ENCODE peak calls at places on chromosomes 13 and 19, in four cellular contexts. O is GM23248, F is heart right ventricle, L is aorta. B is an unnamed sample.

GRCh38 chr19:30471441-30471840 is 99.3 kb downstream of the ZNF536 start:
- DNase-seq in L (no peak), O (no peak), F (no peak), B (no peak)

GRCh38 chr13:23377603-23378002 is 55.9 kb downstream of the SACS start:
- DNase-seq in F (no peak), L (peak; percentile 55), O (no peak), B (no peak)

GRCh38 chr13:106034201-106034600 is 501.3 kb downstream of the EFNB2 start:
- DNase-seq in O (peak; percentile 30), L (no peak), F (no peak), B (no peak)

GRCh38 chr13:76012091-76012721 is 376.1 kb downstream of the LMO7 start:
- DNase-seq in O (peak; percentile 20), F (no peak), L (no peak), B (no peak)

GRCh38 chr19:7533281-7533819 is 2.2 kb upstream of the PNPLA6 start:
- DNase-seq in F (peak; percentile 79), L (peak; percentile 90), O (peak; percentile 85), B (peak; percentile 84)

GRCh38 chr19:53647792-53648191 is 16.0 kb downstream of the DPRX start:
- DNase-seq in F (no peak), L (no peak), O (no peak), B (no peak)

GRCh38 chr13:51284339-51284738 is 55.2 kb upstream of the SERPINE3 start:
- DNase-seq in F (no peak), L (no peak), O (no peak), B (no peak)

GRCh38 chr19:18433039-18433691 is 4.8 kb downstream of the ISYNA1 start:
- DNase-seq in L (no peak), F (no peak), O (peak; percentile 20), B (no peak)

GRCh38 chr13:64551755-64552154 is 2678.4 kb downstream of the PCDH9 start:
- DNase-seq in O (peak; percentile 53), F (no peak), L (no peak), B (no peak)

GRCh38 chr19:9309974-9310446 is 372 bp upstream of the ZNF699 start:
- DNase-seq in O (peak; percentile 99), L (peak; percentile 95), F (peak; percentile 95), B (peak; percentile 94)

GRCh38 chr19:37346091-37346490 is 24.8 kb upstream of the ZNF527 start:
- DNase-seq in L (no peak), O (no peak), F (no peak), B (no peak)

GRCh38 chr13:85997587-85997986 is 198.4 kb upstream of the SLITRK6 start:
- DNase-seq in O (no peak), L (no peak), F (no peak), B (no peak)

GRCh38 chr13:76992548-76993001 is 694 bp downstream of the CLN5 start:
- DNase-seq in F (peak; percentile 16), L (peak; percentile 57), O (peak; percentile 65), B (peak; percentile 69)

GRCh38 chr19:39080431-39080830 is 3.7 kb upstream of the ACP7 start:
- DNase-seq in L (no peak), O (no peak), F (no peak), B (no peak)
- H3K27ac ChIP-seq in L (no peak overlapping the region), O (no peak overlapping the region), F (no peak overlapping the region), B (no peak overlapping the region)

GRCh38 chr13:40403509-40404241 is 262.8 kb downstream of the FOXO1 start:
- DNase-seq in O (no peak), F (peak; percentile 16), L (no peak), B (no peak)

GRCh38 chr13:40402931-40403412 is 263.5 kb downstream of the FOXO1 start:
- DNase-seq in L (no peak), F (no peak), O (peak; percentile 72), B (no peak)

GRCh38 chr13:40406405-40407138 is 259.9 kb downstream of the FOXO1 start:
- DNase-seq in F (no peak), O (peak; percentile 75), L (no peak), B (no peak)

GRCh38 chr13:40404407-40404806 is 262.0 kb downstream of the FOXO1 start:
- DNase-seq in L (no peak), F (no peak), O (no peak), B (no peak)

DNA sequence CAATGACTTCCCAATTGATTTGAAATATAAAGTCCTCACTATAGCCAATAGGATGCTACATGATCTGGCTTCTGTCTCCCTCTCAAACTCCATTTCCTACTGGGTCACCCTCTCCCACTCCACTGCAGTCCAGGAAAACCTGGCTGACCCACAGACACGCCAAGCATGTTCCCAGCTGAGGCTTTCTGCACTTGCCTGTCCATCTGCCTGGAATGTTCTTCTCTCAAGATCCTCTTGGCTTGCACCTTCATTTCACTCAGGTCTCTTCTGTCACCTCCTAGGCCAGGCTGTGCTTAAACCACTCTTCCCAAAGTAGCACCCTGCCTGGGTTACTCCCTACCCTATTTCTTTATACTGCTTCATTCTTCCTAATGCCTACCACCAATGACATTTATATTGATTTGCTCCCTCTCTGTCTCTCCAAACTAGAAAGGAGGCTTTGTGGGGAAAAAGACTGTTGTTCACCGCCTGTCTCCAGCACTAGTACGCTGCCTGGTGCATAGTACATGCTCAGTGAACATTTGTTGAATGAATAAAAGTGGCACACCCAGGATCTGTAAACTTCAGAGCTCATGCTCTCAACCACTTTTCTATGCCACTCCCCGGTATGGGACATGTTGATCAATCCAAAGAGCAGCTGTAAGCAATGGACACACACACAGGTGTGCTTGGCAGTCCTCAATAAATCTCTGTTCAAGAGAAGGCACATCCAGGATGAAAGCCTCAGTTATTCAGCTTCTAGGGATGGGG is 261.3 kb downstream of the FOXO1 start:
- DNase-seq in F (no peak), L (no peak), O (no peak), B (no peak)
- H3K27me3 ChIP-seq in F (no peaks in the 10 kb centered on the region), L (no peaks in the 10 kb centered on the region), O (no peaks in the 10 kb centered on the region), B (no peaks in the 10 kb centered on the region)

DNA sequence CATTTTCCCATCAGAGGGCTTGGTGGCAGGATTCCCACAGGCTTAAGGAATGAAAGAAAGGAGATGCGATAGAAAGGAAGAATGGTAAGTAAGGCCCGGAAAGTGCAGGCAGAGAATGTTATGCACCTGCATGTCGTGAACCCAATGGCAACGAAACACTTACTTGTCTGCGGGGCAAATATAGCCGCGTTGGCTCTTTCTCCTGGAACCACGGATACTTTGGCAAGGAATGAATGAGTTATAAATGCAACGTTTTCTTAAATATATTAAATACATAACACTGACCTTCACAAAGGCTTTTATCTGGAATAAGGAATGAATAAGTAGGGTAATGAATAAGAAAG is 192.1 kb downstream of the KATNAL1 start:
- DNase-seq in F (no peak), O (no peak), L (no peak), B (no peak)
- H3K27ac ChIP-seq in F (no peak overlapping the region), O (no peak overlapping the region), L (no peak overlapping the region), B (no peak overlapping the region)

GRCh38 chr13:28494861-28495585 is at the start of gene FLT1:
- DNase-seq in L (peak; percentile 56), O (peak; percentile 70), F (peak; percentile 88), B (peak; percentile 77)

GRCh38 chr13:28494537-28494860 is 429 bp downstream of the FLT1 start:
- DNase-seq in O (peak; percentile 59), F (no peak), L (no peak), B (peak; percentile 64)

GRCh38 chr13:28493740-28494536 is 990 bp downstream of the FLT1 start:
- DNase-seq in L (no peak), O (peak; percentile 51), F (peak; percentile 12), B (peak; percentile 74)

GRCh38 chr13:28489975-28490550 is 4.9 kb downstream of the FLT1 start:
- DNase-seq in L (no peak), O (no peak), F (no peak), B (no peak)

GRCh38 chr13:28492527-28493367 is 2.2 kb downstream of the FLT1 start:
- DNase-seq in L (no peak), O (no peak), F (no peak), B (no peak)
- H3K27me3 ChIP-seq in L (no peaks in the 10 kb centered on the region), O (no peaks in the 10 kb centered on the region), F (peaks cover 91% of the 10 kb centered on the region), B (peaks cover 76% of the 10 kb centered on the region)

GRCh38 chr19:868458-869244 is 9.2 kb downstream of the CFD start:
- DNase-seq in O (no peak), L (no peak), F (no peak), B (no peak)
- H3K27ac ChIP-seq in O (peak overlapping the region; percentile 78), L (peak overlapping the region; percentile 14), F (peak overlapping the region; percentile 71), B (peak overlapping the region; percentile 58)

GRCh38 chr19:12843999-12844732 is 5.9 kb downstream of the MAST1 start:
- DNase-seq in L (no peak), F (no peak), O (no peak), B (no peak)
- H3K27me3 ChIP-seq in L (no peaks in the 10 kb centered on the region), F (peaks cover 73% of the 10 kb centered on the region), O (peaks cover 20% of the 10 kb centered on the region), B (peaks cover 71% of the 10 kb centered on the region)

DNA sequence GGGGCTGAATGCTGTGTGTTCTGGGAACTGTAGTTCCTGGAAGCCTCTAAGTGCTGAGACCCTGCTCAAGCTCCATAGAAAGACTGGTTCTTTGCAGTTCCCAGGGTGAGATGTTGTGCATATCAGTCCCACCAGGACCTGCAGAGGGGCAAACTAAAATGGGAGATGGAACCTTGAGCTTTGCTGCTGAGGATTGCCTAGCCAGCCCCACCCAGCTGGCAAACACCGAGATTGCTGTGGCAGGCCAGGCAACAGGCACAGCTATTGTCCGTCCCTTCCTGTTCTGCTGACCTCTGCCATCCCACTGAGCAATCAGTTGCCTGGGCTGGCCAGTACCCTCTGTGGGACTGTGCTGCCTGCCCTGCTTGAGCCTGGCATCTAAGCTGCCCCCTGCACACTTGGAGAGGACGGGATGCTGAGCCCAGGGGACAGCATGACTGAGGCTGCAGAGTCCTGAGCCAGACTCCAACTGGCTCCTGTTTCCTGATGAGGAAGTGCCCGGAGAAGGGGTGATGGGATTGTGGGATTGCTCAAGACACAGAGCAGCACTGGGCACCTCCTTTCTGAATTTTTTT is 1.5 kb upstream of the GIPC1 start:
- DNase-seq in O (peak; percentile 53), L (no peak), F (no peak), B (peak; percentile 71)
- H3K27ac ChIP-seq in O (peak overlapping the region; percentile 5), L (peak overlapping the region; percentile 32), F (no peak overlapping the region), B (peak overlapping the region; percentile 80)

GRCh38 chr19:45601115-45601514 is 897 bp downstream of the GPR4 start:
- DNase-seq in L (no peak), F (peak; percentile 66), O (peak; percentile 17), B (no peak)

GRCh38 chr19:45598267-45599011 is 3.6 kb downstream of the GPR4 start:
- DNase-seq in O (peak; percentile 46), L (no peak), F (peak; percentile 66), B (no peak)

GRCh38 chr19:45599286-45599685 is 2.7 kb downstream of the GPR4 start:
- DNase-seq in L (no peak), F (no peak), O (no peak), B (no peak)

GRCh38 chr19:45601524-45602522 is at the start of gene GPR4:
- DNase-seq in O (peak; percentile 42), L (no peak), F (peak; percentile 44), B (no peak)

DNA sequence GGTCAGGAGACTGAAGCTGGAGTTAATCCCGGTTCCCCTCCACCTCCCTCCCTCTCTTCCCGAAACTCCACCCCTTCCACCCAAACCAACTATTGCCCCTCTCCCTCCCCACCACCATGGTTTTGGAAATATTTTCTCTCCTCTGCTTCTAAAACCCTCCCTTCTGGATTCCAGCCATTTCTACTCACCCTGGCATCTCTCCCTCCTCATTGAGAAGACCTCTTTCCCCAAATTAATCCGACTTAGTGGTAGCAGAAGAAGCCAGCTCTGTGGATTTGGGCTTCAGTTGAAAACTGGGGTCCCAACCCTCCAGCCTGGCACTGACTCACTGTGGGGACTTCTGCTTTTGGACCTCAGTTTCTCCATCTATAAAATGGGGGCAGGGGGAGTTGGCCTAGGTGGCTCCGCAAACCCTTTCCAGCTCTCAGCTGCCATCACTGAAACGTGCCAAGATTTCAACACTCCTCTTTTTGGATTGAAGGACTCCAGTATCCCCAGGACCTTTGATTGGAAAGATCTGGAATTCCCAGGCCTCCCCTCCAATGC is 1.6 kb downstream of the GPR4 start:
- DNase-seq in F (no peak), L (no peak), O (no peak), B (no peak)
- H3K27me3 ChIP-seq in F (peaks cover 84% of the 10 kb centered on the region), L (no peaks in the 10 kb centered on the region), O (peaks cover 12% of the 10 kb centered on the region), B (peaks cover 60% of the 10 kb centered on the region)